ENCODE peak calls at places on chromosomes 5 and 9, in four cellular contexts. V is fibroblast of the aortic adventitia; Z is stimulated activated CD8-positive, alpha-beta memory T cell treated with anti-CD3 and anti-CD28 coated beads, Interleukin-15, amount 100 ng/mL, for 4 hours; T is activated T-helper 1 cell treated with Interleukin-2 at 50 U/mL for 16 hours. H is an unnamed sample.

GRCh38 chr5:180910735-180911134 is 11.8 kb downstream of the BTNL8 start:
- DNase-seq in V (no peak), Z (no peak), T (no peak), H (no peak)

GRCh38 chr9:96137666-96138429 is 164.1 kb downstream of the HSD17B3 start:
- DNase-seq in V (no peak), Z (no peak), T (no peak), H (no peak)

GRCh38 chr5:37786855-37787254 is 53.0 kb downstream of the GDNF start:
- DNase-seq in V (peak; percentile 74), Z (no peak), T (no peak), H (peak; percentile 87)

GRCh38 chr9:114425126-114425525 is 37.3 kb upstream of the AKNA start:
- DNase-seq in V (no peak), Z (no peak), T (no peak), H (no peak)

GRCh38 chr9:92608221-92609141 is 61.5 kb downstream of the IPPK start:
- DNase-seq in V (peak; percentile 41), Z (no peak), T (no peak), H (peak; percentile 66)

GRCh38 chr9:111271047-111271446 is 59.0 kb downstream of the OR2K2 start:
- DNase-seq in V (no peak), Z (no peak), T (no peak), H (no peak)

GRCh38 chr9:101848485-101848919 is 110.1 kb upstream of the GRIN3A start:
- DNase-seq in V (no peak), Z (no peak), T (no peak), H (peak; percentile 15)

GRCh38 chr5:178250263-178250662 is 17.7 kb upstream of the PHYKPL start:
- DNase-seq in V (no peak), Z (no peak), T (no peak), H (no peak)

GRCh38 chr5:72600401-72600981 is 93.3 kb upstream of the ZNF366 start:
- DNase-seq in V (peak; percentile 85), Z (no peak), T (no peak), H (peak; percentile 88)

GRCh38 chr5:130923543-130924159 is 241.4 kb downstream of the HINT1 start:
- DNase-seq in V (no peak), Z (no peak), T (no peak), H (no peak)

GRCh38 chr5:82662340-82662739 is 384.2 kb upstream of the RPS23 start:
- DNase-seq in V (peak; percentile 16), Z (no peak), T (no peak), H (peak; percentile 18)

GRCh38 chr5:2903451-2904395 is 152.2 kb upstream of the IRX2 start:
- DNase-seq in V (no peak), Z (no peak), T (no peak), H (no peak)

GRCh38 chr5:177472460-177473441 is 683 bp downstream of the DBN1 start:
- DNase-seq in V (no peak), Z (peak; percentile 40), T (peak; percentile 18), H (no peak)

GRCh38 chr9:129416831-129417604 is 203.9 kb downstream of the C9orf50 start:
- DNase-seq in V (no peak), Z (no peak), T (no peak), H (peak; percentile 40)

GRCh38 chr5:172166030-172166429 is 22.0 kb downstream of the STK10 start:
- DNase-seq in V (no peak), Z (no peak), T (no peak), H (no peak)

GRCh38 chr5:132763369-132764036 is 13.5 kb downstream of the SEPTIN8 start:
- DNase-seq in V (no peak), Z (no peak), T (no peak), H (no peak)

GRCh38 chr5:64331597-64332277 is 166.1 kb downstream of the RNF180 start:
- DNase-seq in V (no peak), Z (no peak), T (no peak), H (no peak)

GRCh38 chr5:158879993-158880392 is 219.7 kb downstream of the EBF1 start:
- DNase-seq in V (no peak), Z (no peak), T (no peak), H (no peak)

GRCh38 chr5:135271533-135272310 is 127.3 kb downstream of the MACROH2A1 start:
- DNase-seq in V (peak; percentile 15), Z (no peak), T (no peak), H (peak; percentile 48)

GRCh38 chr5:128169369-128170017 is 85.9 kb downstream of the SLC12A2 start:
- DNase-seq in V (no peak), Z (no peak), T (no peak), H (no peak)

GRCh38 chr5:138803285-138803684 is 50.1 kb downstream of the CTNNA1 start:
- DNase-seq in V (no peak), Z (no peak), T (no peak), H (no peak)

GRCh38 chr9:93089481-93089991 is 6.5 kb upstream of the CARD19 start:
- DNase-seq in V (no peak), Z (no peak), T (no peak), H (no peak)

GRCh38 chr5:127068771-127069330 is 4.5 kb downstream of the C5orf63 start:
- DNase-seq in V (peak; percentile 92), Z (no peak), T (no peak), H (peak; percentile 78)

GRCh38 chr5:11719888-11720481 is 184.3 kb downstream of the CTNND2 start:
- DNase-seq in V (no peak), Z (no peak), T (no peak), H (peak; percentile 32)

H was measured in astrocyte.